ENCODE peak calls at places on chromosomes 1 and 21, in four cellular contexts. F is GM12878, M is HepG2, Z is K562. V is an unnamed sample.

GRCh38 chr1:182742780-182743179 is 46.8 kb upstream of the NPL start:
- DNase-seq in F (no peak), Z (no peak), M (no peak), V (no peak)

GRCh38 chr1:203581841-203582240 is 44.8 kb upstream of the ATP2B4 start:
- DNase-seq in M (no peak), Z (no peak), F (no peak), V (no peak)

GRCh38 chr1:31227891-31228290 is 11.8 kb downstream of the NKAIN1 start:
- DNase-seq in F (no peak), Z (no peak), M (no peak), V (no peak)

GRCh38 chr1:23977854-23978191 is 2.3 kb downstream of the SRSF10 start:
- DNase-seq in M (no peak), F (no peak), Z (no peak), V (no peak)

GRCh38 chr1:57190898-57191297 is 225.1 kb upstream of the C8B start:
- DNase-seq in F (no peak), M (no peak), Z (no peak), V (no peak)

GRCh38 chr1:243979396-243979795 is 71.7 kb upstream of the ZBTB18 start:
- DNase-seq in Z (peak; percentile 18), F (no peak), M (no peak), V (no peak)

GRCh38 chr21:35764586-35764985 is 295.7 kb downstream of the SETD4 start:
- DNase-seq in M (no peak), F (no peak), Z (no peak), V (no peak)

GRCh38 chr1:181314959-181315358 is 168.4 kb upstream of the CACNA1E start:
- DNase-seq in F (no peak), M (no peak), Z (no peak), V (no peak)

GRCh38 chr1:29332204-29332603 is 95.9 kb downstream of the PTPRU start:
- DNase-seq in M (peak; percentile 59), F (no peak), Z (peak; percentile 65), V (peak; percentile 85)

GRCh38 chr1:160413716-160414115 is 13.4 kb downstream of the VANGL2 start:
- DNase-seq in M (no peak), F (no peak), Z (no peak), V (no peak)

GRCh38 chr1:2476066-2476999 is at the start of gene PLCH2:
- DNase-seq in F (no peak), Z (no peak), M (no peak), V (no peak)

GRCh38 chr1:33383974-33384767 is 46.7 kb downstream of the PHC2 start:
- DNase-seq in Z (no peak), F (no peak), M (no peak), V (no peak)

GRCh38 chr1:23114424-23115079 is 54.1 kb downstream of the LUZP1 start:
- DNase-seq in Z (no peak), M (no peak), F (no peak), V (no peak)

GRCh38 chr1:29602203-29602602 is 365.9 kb downstream of the PTPRU start:
- DNase-seq in Z (peak; percentile 35), M (no peak), F (no peak), V (no peak)

GRCh38 chr1:228013322-228014234 is 6.8 kb downstream of the WNT3A start:
- DNase-seq in M (no peak), Z (peak; percentile 8), F (no peak), V (no peak)

GRCh38 chr1:241253491-241253890 is 103.5 kb downstream of the RGS7 start:
- DNase-seq in Z (no peak), M (no peak), F (no peak), V (no peak)

GRCh38 chr1:246161626-246162025 is 345.5 kb downstream of the SMYD3 start:
- DNase-seq in F (no peak), M (no peak), Z (no peak), V (no peak)

GRCh38 chr1:97186381-97186780 is 464.8 kb downstream of the PTBP2 start:
- DNase-seq in M (peak; percentile 3), F (no peak), Z (no peak), V (peak; percentile 25)

GRCh38 chr1:161506336-161507223 is 1.3 kb downstream of the FCGR2A start:
- DNase-seq in M (peak; percentile 41), Z (peak; percentile 56), F (no peak), V (no peak)

GRCh38 chr1:220803401-220804201 is 16.9 kb downstream of the MTARC1 start:
- DNase-seq in F (no peak), Z (peak; percentile 65), M (peak; percentile 25), V (no peak)

GRCh38 chr1:18581420-18581880 is 49.2 kb upstream of the PAX7 start:
- DNase-seq in Z (peak; percentile 89), F (no peak), M (no peak), V (peak; percentile 81)
- TF ChIP-seq CREM in Z (no peak), F (no peak), M (no peak), V (no peak)

GRCh38 chr1:51644533-51645197 is 27.8 kb downstream of the OSBPL9 start:
- DNase-seq in F (no peak), Z (no peak), M (no peak), V (no peak)
- TF ChIP-seq CREM in F (no peak), Z (no peak), M (no peak), V (no peak)

GRCh38 chr1:78715181-78715661 is 65.6 kb downstream of the IFI44 start:
- DNase-seq in Z (no peak), F (no peak), M (no peak), V (no peak)
- TF ChIP-seq CREM in Z (no peak), F (no peak), M (no peak), V (no peak)

GRCh38 chr1:154846921-154847442 is 23.1 kb downstream of the KCNN3 start:
- DNase-seq in F (no peak), Z (no peak), M (no peak), V (no peak)
- TF ChIP-seq CREM in F (no peak), Z (no peak), M (no peak), V (no peak)

V was measured in WTC11.